ENCODE peak calls at places on chromosomes 6 and 20, in seven cellular contexts. A is effector CD4-positive, alpha-beta T cell; G is neural crest cell; M is posterior vena cava; F is activated naive CD4-positive, alpha-beta T cell treated with Interleukin-2 at 50 U/mL for 16 hours; C is HEK293T; P is LoVo. B is an unnamed sample.

GRCh38 chr6:161836643-161837448 is 563.0 kb upstream of the AGPAT4 start:
- DNase-seq in A (no peak), G (no peak), M (no peak), F (no peak), C (no peak), P (no peak), B (no peak)

GRCh38 chr20:15643713-15644112 is 929.5 kb downstream of the KIF16B start:
- DNase-seq in A (no peak), G (no peak), M (no peak), F (no peak), C (peak; percentile 14), P (no peak), B (no peak)

GRCh38 chr6:169345198-169345597 is 91.6 kb upstream of the THBS2 start:
- DNase-seq in A (no peak), G (no peak), M (no peak), F (no peak), C (no peak), P (no peak), B (no peak)

GRCh38 chr20:22836877-22837276 is 198.2 kb upstream of the SSTR4 start:
- DNase-seq in A (no peak), G (no peak), M (no peak), F (no peak), C (no peak), P (no peak), B (no peak)

GRCh38 chr20:63945921-63946920 is 10.0 kb downstream of the UCKL1 start:
- DNase-seq in A (no peak), G (no peak), M (no peak), F (no peak), C (no peak), P (no peak), B (no peak)

GRCh38 chr20:17171750-17172149 is 55.1 kb upstream of the PCSK2 start:
- DNase-seq in A (no peak), G (no peak), M (no peak), F (no peak), C (no peak), P (no peak), B (no peak)

GRCh38 chr20:19212524-19213502 is at the start of gene SLC24A3:
- DNase-seq in A (no peak), G (peak; percentile 58), M (peak; percentile 93), F (no peak), C (peak; percentile 54), P (no peak), B (peak; percentile 13)

GRCh38 chr6:85459224-85459901 is 9.5 kb downstream of the NT5E start:
- DNase-seq in A (no peak), G (no peak), M (no peak), F (no peak), C (no peak), P (peak; percentile 19), B (no peak)

GRCh38 chr6:158023597-158023939 is 41.9 kb downstream of the SYNJ2 start:
- DNase-seq in A (no peak), G (no peak), M (no peak), F (no peak), C (no peak), P (no peak), B (no peak)

GRCh38 chr6:32087574-32088486 is 21.3 kb downstream of the TNXB start:
- DNase-seq in A (peak; percentile 51), G (peak; percentile 69), M (peak; percentile 96), F (peak; percentile 70), C (peak; percentile 62), P (peak; percentile 64), B (no peak)

GRCh38 chr6:3746119-3746691 is 5.3 kb downstream of the PXDC1 start:
- DNase-seq in A (no peak), G (no peak), M (no peak), F (no peak), C (no peak), P (no peak), B (no peak)